ENCODE peak calls at places on chromosomes 6 and 20, in four cellular contexts. T is GM12878, F is GM12891, U is K562. I is an unnamed sample.

GRCh38 chr6:6319947-6320811 is at the start of gene F13A1:
- DNase-seq in T (no peak), F (no peak), U (no peak), I (no peak)

GRCh38 chr6:5204340-5204739 is 56.4 kb downstream of the LYRM4 start:
- DNase-seq in T (no peak), F (no peak), U (no peak), I (no peak)

GRCh38 chr6:80541186-80541585 is 434.7 kb downstream of the BCKDHB start:
- DNase-seq in T (no peak), F (no peak), U (no peak), I (no peak)

GRCh38 chr6:37145443-37145842 is 24.5 kb upstream of the PIM1 start:
- DNase-seq in T (no peak), F (no peak), U (no peak), I (no peak)

GRCh38 chr20:25055711-25056492 is 2.0 kb downstream of the ACSS1 start:
- DNase-seq in T (no peak), F (no peak), U (peak; percentile 54), I (no peak)

GRCh38 chr6:166438211-166438861 is 55.6 kb upstream of the MPC1 start:
- DNase-seq in T (no peak), F (no peak), U (peak; percentile 36), I (no peak)

GRCh38 chr6:110255356-110255755 is 75.1 kb downstream of the CDC40 start:
- DNase-seq in T (no peak), F (peak; percentile 10), U (no peak), I (no peak)

GRCh38 chr6:165987483-165988305 is 180.0 kb downstream of the TBXT start:
- DNase-seq in T (no peak), F (no peak), U (no peak), I (no peak)

GRCh38 chr20:3887870-3888614 is 1.1 kb upstream of the PANK2 start:
- DNase-seq in T (no peak), F (no peak), U (no peak), I (no peak)

GRCh38 chr20:17504898-17505663 is 26.1 kb downstream of the BFSP1 start:
- DNase-seq in T (peak; percentile 25), F (peak; percentile 49), U (peak; percentile 23), I (peak; percentile 47)

GRCh38 chr6:148747493-148748160 is 797 bp downstream of the UST start:
- DNase-seq in T (no peak), F (no peak), U (no peak), I (no peak)

GRCh38 chr20:17023036-17023435 is 203.8 kb upstream of the PCSK2 start:
- DNase-seq in T (no peak), F (no peak), U (no peak), I (no peak)

GRCh38 chr6:100257661-100258395 is 206.9 kb downstream of the SIM1 start:
- DNase-seq in T (peak; percentile 11), F (no peak), U (peak; percentile 26), I (no peak)

GRCh38 chr6:107832146-107833056 is 8.3 kb upstream of the SCML4 start:
- DNase-seq in T (no peak), F (no peak), U (no peak), I (peak; percentile 89)

GRCh38 chr6:89117285-89118108 is at the start of gene SRSF12:
- DNase-seq in T (no peak), F (peak; percentile 87), U (no peak), I (no peak)

GRCh38 chr6:28673800-28674671 is 148.4 kb downstream of the GPX5 start:
- DNase-seq in T (peak; percentile 48), F (peak; percentile 30), U (no peak), I (peak; percentile 57)

GRCh38 chr6:166615059-166615770 is 11.8 kb downstream of the RPS6KA2 start:
- DNase-seq in T (no peak), F (no peak), U (no peak), I (no peak)

GRCh38 chr6:36737043-36737785 is 39.6 kb downstream of the RAB44 start:
- DNase-seq in T (no peak), F (no peak), U (no peak), I (no peak)

GRCh38 chr6:147868493-147869222 is 360.2 kb downstream of the SAMD5 start:
- DNase-seq in T (no peak), F (no peak), U (no peak), I (no peak)

GRCh38 chr6:28543671-28544131 is 18.0 kb downstream of the GPX5 start:
- DNase-seq in T (no peak), F (peak; percentile 13), U (no peak), I (no peak)

GRCh38 chr6:132995432-132995831 is 181.1 kb downstream of the RPS12 start:
- DNase-seq in T (no peak), F (no peak), U (no peak), I (no peak)
- TF ChIP-seq SPI1 in T (no peak), F (no peak), U (no peak), I (no peak)

GRCh38 chr6:128899651-128900050 is 16.7 kb downstream of the LAMA2 start:
- DNase-seq in T (no peak), F (no peak), U (no peak), I (no peak)

GRCh38 chr6:128903715-128904114 is 20.8 kb downstream of the LAMA2 start:
- DNase-seq in T (no peak), F (no peak), U (no peak), I (no peak)
- TF ChIP-seq POLR2AphosphoS5 in T (no peak), F (no peak), U (no peak), I (no peak)

DNA sequence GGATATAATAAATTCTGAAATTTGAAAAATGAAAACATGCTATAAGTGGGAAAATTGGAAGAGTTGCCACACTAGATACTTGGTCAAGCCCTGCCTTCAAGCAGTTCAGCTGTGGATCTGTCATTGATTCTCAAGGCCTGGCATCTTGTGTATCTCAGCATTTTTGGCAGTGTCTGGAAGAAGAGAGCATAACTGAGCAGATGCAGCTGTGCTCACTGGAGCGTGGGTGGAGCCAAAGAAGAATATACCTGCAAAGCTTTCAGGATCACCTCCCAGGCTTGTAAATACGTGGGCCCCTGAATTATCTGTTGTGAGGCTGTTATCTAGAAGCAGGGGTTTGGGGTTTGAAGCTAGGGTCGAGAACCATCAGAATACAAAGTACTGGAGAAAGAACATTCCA is 31.3 kb upstream of the CHD6 start:
- DNase-seq in T (no peak), F (no peak), U (no peak), I (no peak)
- TF ChIP-seq SPI1 in T (no peak), F (no peak), U (no peak), I (no peak)

GRCh38 chr6:139373154-139373927 is 1.1 kb downstream of the CITED2 start:
- DNase-seq in T (peak; percentile 37), F (peak; percentile 31), U (peak; percentile 43), I (peak; percentile 63)

GRCh38 chr6:139370707-139371345 is 3.6 kb downstream of the CITED2 start:
- DNase-seq in T (no peak), F (no peak), U (no peak), I (no peak)

GRCh38 chr6:139372326-139373153 is 1.9 kb downstream of the CITED2 start:
- DNase-seq in T (no peak), F (no peak), U (no peak), I (no peak)

GRCh38 chr6:139370047-139370706 is 4.3 kb downstream of the CITED2 start:
- DNase-seq in T (no peak), F (no peak), U (no peak), I (no peak)

GRCh38 chr6:139371421-139372253 is 2.8 kb downstream of the CITED2 start:
- DNase-seq in T (no peak), F (no peak), U (no peak), I (no peak)
- TF ChIP-seq POLR2AphosphoS5 in T (no peak), F (no peak), U (peak; percentile 10), I (peak; percentile 8)

GRCh38 chr6:1604991-1605821 is 4.5 kb upstream of the FOXC1 start:
- DNase-seq in T (no peak), F (no peak), U (no peak), I (no peak)

GRCh38 chr6:1605822-1606532 is 3.7 kb upstream of the FOXC1 start:
- DNase-seq in T (no peak), F (no peak), U (no peak), I (no peak)

GRCh38 chr6:1602356-1602713 is 7.4 kb upstream of the FOXC1 start:
- DNase-seq in T (no peak), F (no peak), U (no peak), I (no peak)

GRCh38 chr6:1603708-1604346 is 5.9 kb upstream of the FOXC1 start:
- DNase-seq in T (no peak), F (no peak), U (no peak), I (no peak)

GRCh38 chr6:1604347-1604990 is 5.2 kb upstream of the FOXC1 start:
- DNase-seq in T (no peak), F (peak; percentile 86), U (peak; percentile 86), I (no peak)
- TF ChIP-seq SPI1 in T (no peak), F (no peak), U (no peak), I (no peak)

GRCh38 chr20:2657674-2658073 is 5.2 kb downstream of the NOP56 start:
- DNase-seq in T (no peak), F (no peak), U (no peak), I (no peak)
- TF ChIP-seq POLR2AphosphoS5 in T (no peak), F (no peak), U (no peak), I (no peak)

GRCh38 chr6:51562198-51562597 is 525.2 kb downstream of the PKHD1 start:
- DNase-seq in T (peak; percentile 19), F (no peak), U (no peak), I (no peak)
- TF ChIP-seq SPI1 in T (no peak), F (no peak), U (no peak), I (no peak)